ENCODE peak calls at places on chromosomes 13 and 19, in nine cellular contexts. A, G, Y, N, C, S, P, D and E are unnamed samples.

GRCh38 chr19:58261968-58262921 is 16.5 kb upstream of the ZNF8 start:
- DNase-seq in A (no peak), G (no peak), Y (no peak), N (no peak), C (no peak), S (no peak), P (no peak), D (no peak), E (no peak)

GRCh38 chr13:75482070-75482819 is at the start of gene TBC1D4:
- DNase-seq in A (peak; percentile 89), G (no peak), Y (peak; percentile 94), N (no peak), C (peak; percentile 87), S (peak; percentile 98), P (peak; percentile 22), D (peak; percentile 96), E (peak; percentile 49)

GRCh38 chr19:47351545-47351944 is 2.4 kb downstream of the DHX34 start:
- DNase-seq in A (no peak), G (no peak), Y (peak; percentile 32), N (no peak), C (no peak), S (no peak), P (no peak), D (peak; percentile 15), E (no peak)

GRCh38 chr19:38944981-38945506 is 14.3 kb downstream of the MRPS12 start:
- DNase-seq in A (no peak), G (no peak), Y (no peak), N (no peak), C (no peak), S (no peak), P (no peak), D (no peak), E (no peak)

GRCh38 chr19:8147579-8147978 is 1.8 kb downstream of the FBN3 start:
- DNase-seq in A (no peak), G (no peak), Y (no peak), N (no peak), C (no peak), S (no peak), P (no peak), D (no peak), E (no peak)

GRCh38 chr19:54002495-54003315 is 11.3 kb downstream of the CACNG6 start:
- DNase-seq in A (no peak), G (no peak), Y (no peak), N (no peak), C (no peak), S (no peak), P (no peak), D (no peak), E (no peak)

GRCh38 chr19:805161-805561 is 7.9 kb downstream of the PTBP1 start:
- DNase-seq in A (no peak), G (no peak), Y (no peak), N (no peak), C (no peak), S (no peak), P (no peak), D (no peak), E (no peak)

GRCh38 chr19:9848060-9848459 is 12.9 kb downstream of the PIN1 start:
- DNase-seq in A (no peak), G (no peak), Y (no peak), N (peak; percentile 18), C (peak; percentile 23), S (no peak), P (peak; percentile 21), D (peak; percentile 35), E (no peak)

GRCh38 chr19:7618366-7618765 is 11.0 kb downstream of the XAB2 start:
- DNase-seq in A (no peak), G (no peak), Y (no peak), N (no peak), C (no peak), S (no peak), P (no peak), D (no peak), E (no peak)

GRCh38 chr13:27006519-27007161 is 165.0 kb downstream of the USP12 start:
- DNase-seq in A (peak; percentile 70), G (no peak), Y (peak; percentile 41), N (no peak), C (no peak), S (no peak), P (no peak), D (peak; percentile 49), E (no peak)

GRCh38 chr13:77013853-77014542 is 13.0 kb downstream of the FBXL3 start:
- DNase-seq in A (no peak), G (no peak), Y (no peak), N (no peak), C (no peak), S (no peak), P (no peak), D (no peak), E (no peak)

GRCh38 chr13:71213252-71213821 is 653.7 kb downstream of the DACH1 start:
- DNase-seq in A (no peak), G (no peak), Y (no peak), N (no peak), C (no peak), S (no peak), P (no peak), D (no peak), E (no peak)

GRCh38 chr13:52925775-52926285 is 77.4 kb upstream of the PCDH8 start:
- DNase-seq in A (no peak), G (no peak), Y (no peak), N (no peak), C (no peak), S (no peak), P (no peak), D (peak; percentile 67), E (no peak)

GRCh38 chr19:16607819-16608218 is 20.2 kb downstream of the MED26 start:
- DNase-seq in A (no peak), G (no peak), Y (no peak), N (no peak), C (no peak), S (no peak), P (no peak), D (no peak), E (no peak)

GRCh38 chr13:111938743-111939142 is 128.2 kb upstream of the SOX1 start:
- DNase-seq in A (no peak), G (no peak), Y (no peak), N (no peak), C (no peak), S (no peak), P (no peak), D (no peak), E (no peak)

GRCh38 chr13:110006304-110006703 is 219.9 kb upstream of the IRS2 start:
- DNase-seq in A (no peak), G (no peak), Y (peak; percentile 76), N (no peak), C (no peak), S (no peak), P (no peak), D (no peak), E (no peak)

GRCh38 chr13:67588607-67589006 is 358.5 kb upstream of the PCDH9 start:
- DNase-seq in A (no peak), G (no peak), Y (no peak), N (no peak), C (no peak), S (no peak), P (no peak), D (no peak), E (no peak)

GRCh38 chr19:13925990-13926389 is 12.2 kb downstream of the PODNL1 start:
- DNase-seq in A (no peak), G (no peak), Y (no peak), N (no peak), C (no peak), S (no peak), P (no peak), D (no peak), E (no peak)

GRCh38 chr19:36100476-36100875 is 10.5 kb upstream of the OVOL3 start:
- DNase-seq in A (no peak), G (no peak), Y (no peak), N (no peak), C (no peak), S (no peak), P (no peak), D (peak; percentile 30), E (no peak)

GRCh38 chr19:10756371-10756770 is 38.5 kb downstream of the DNM2 start:
- DNase-seq in A (no peak), G (no peak), Y (no peak), N (no peak), C (no peak), S (no peak), P (no peak), D (no peak), E (no peak)

GRCh38 chr19:3250675-3251074 is 26.2 kb downstream of the CELF5 start:
- DNase-seq in A (no peak), G (no peak), Y (no peak), N (peak; percentile 22), C (no peak), S (no peak), P (peak; percentile 25), D (no peak), E (no peak)

GRCh38 chr13:71880753-71881541 is 13.9 kb upstream of the DACH1 start:
- DNase-seq in A (no peak), G (no peak), Y (no peak), N (no peak), C (no peak), S (no peak), P (no peak), D (no peak), E (no peak)

GRCh38 chr13:103067751-103068563 is 1.7 kb upstream of the SLC10A2 start:
- DNase-seq in A (no peak), G (no peak), Y (no peak), N (no peak), C (no peak), S (no peak), P (no peak), D (peak; percentile 34), E (no peak)

GRCh38 chr19:2398735-2399305 is 28.6 kb downstream of the TIMM13 start:
- DNase-seq in A (no peak), G (no peak), Y (no peak), N (no peak), C (peak; percentile 27), S (no peak), P (no peak), D (no peak), E (no peak)

GRCh38 chr13:113489549-113490495 is 689 bp downstream of the DCUN1D2 start:
- DNase-seq in A (peak; percentile 74), G (no peak), Y (peak; percentile 66), N (peak; percentile 9), C (peak; percentile 52), S (no peak), P (no peak), D (peak; percentile 38), E (no peak)

GRCh38 chr19:55259540-55260210 is 858 bp upstream of the PPP6R1 start:
- DNase-seq in A (peak; percentile 76), G (no peak), Y (no peak), N (no peak), C (no peak), S (no peak), P (no peak), D (no peak), E (no peak)

GRCh38 chr19:18049390-18049789 is 37.3 kb downstream of the IL12RB1 start:
- DNase-seq in A (peak; percentile 92), G (no peak), Y (peak; percentile 14), N (no peak), C (no peak), S (no peak), P (no peak), D (no peak), E (peak; percentile 44)